ENCODE peak calls at places on chromosomes 7 and 10, in four cellular contexts. B is psoas muscle, C is GM13977, L is uterus. Z is an unnamed sample.

GRCh38 chr10:24553051-24553612 is 170.6 kb downstream of the ARHGAP21 start:
- DNase-seq in L (no peak), B (no peak), C (no peak), Z (no peak)

GRCh38 chr7:16561943-16562342 is 35.3 kb downstream of the LRRC72 start:
- DNase-seq in B (no peak), L (no peak), C (no peak), Z (no peak)

GRCh38 chr10:133100186-133100585 is 12.5 kb downstream of the ADGRA1 start:
- DNase-seq in B (no peak), C (no peak), L (no peak), Z (no peak)

GRCh38 chr7:42237891-42238531 is 1.0 kb upstream of the GLI3 start:
- DNase-seq in L (peak), C (no peak), B (peak), Z (peak)

GRCh38 chr7:52233248-52233647 is 802.2 kb upstream of the POM121L12 start:
- DNase-seq in L (no peak), B (no peak), C (no peak), Z (no peak)

GRCh38 chr10:112471878-112472487 is 25.0 kb downstream of the VTI1A start:
- DNase-seq in C (peak), B (no peak), L (no peak), Z (peak)

GRCh38 chr10:124650263-124650662 is 93.9 kb downstream of the FAM53B start:
- DNase-seq in L (no peak), C (no peak), B (no peak), Z (no peak)

GRCh38 chr10:4519691-4520402 is 306.2 kb upstream of the AKR1E2 start:
- DNase-seq in C (no peak), B (no peak), L (no peak), Z (no peak)

GRCh38 chr7:132655071-132655761 is 78.9 kb upstream of the PLXNA4 start:
- DNase-seq in C (no peak), L (peak), B (peak), Z (no peak)

GRCh38 chr10:125397608-125398007 is 237.2 kb upstream of the CTBP2 start:
- DNase-seq in L (no peak), C (no peak), B (no peak), Z (no peak)

GRCh38 chr7:36957620-36958019 is 233.3 kb upstream of the AOAH start:
- DNase-seq in B (no peak), C (no peak), L (no peak), Z (no peak)

GRCh38 chr10:87092861-87093460 is 1.7 kb downstream of the GLUD1 start:
- DNase-seq in B (no peak), C (peak), L (no peak), Z (no peak)

GRCh38 chr10:88800152-88801125 is 2.1 kb upstream of the LIPM start:
- DNase-seq in B (no peak), L (no peak), C (no peak), Z (no peak)

GRCh38 chr7:25854608-25855497 is 297.1 kb upstream of the NFE2L3 start:
- DNase-seq in L (peak), C (peak), B (peak), Z (no peak)

GRCh38 chr10:121069061-121069850 is 218.1 kb downstream of the WDR11 start:
- DNase-seq in C (peak), L (no peak), B (no peak), Z (peak)

DNA sequence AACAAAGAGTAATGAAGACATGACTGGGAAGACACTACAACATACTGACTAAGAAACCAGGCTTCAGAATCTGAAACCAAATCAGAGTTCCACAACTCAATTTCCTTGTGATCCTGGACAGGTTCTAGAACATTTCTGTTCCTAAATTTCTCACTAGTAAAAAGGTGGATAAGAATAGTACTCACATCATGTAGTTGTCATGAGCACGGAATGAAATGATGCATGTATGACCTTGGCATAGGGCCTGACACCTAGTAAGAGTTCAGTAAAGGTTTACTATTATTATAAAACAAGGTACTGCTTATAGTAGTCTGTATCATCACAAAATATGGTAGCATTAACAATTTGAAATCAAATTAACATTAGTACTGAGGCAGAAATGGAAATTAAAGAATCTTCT is 19.9 kb downstream of the DOCK4 start:
- DNase-seq in L (no peak), B (no peak), C (no peak), Z (no peak)
- TF ChIP-seq CTCF in L (no peak), B (no peak), C (no peak), Z (no peak)

GRCh38 chr10:42868530-42868929 is 85.9 kb downstream of the BMS1 start:
- DNase-seq in B (no peak), C (no peak), L (no peak), Z (no peak)

GRCh38 chr10:42867571-42867970 is 85.0 kb downstream of the BMS1 start:
- DNase-seq in B (no peak), C (no peak), L (no peak), Z (no peak)

GRCh38 chr10:42866115-42866995 is 83.8 kb downstream of the BMS1 start:
- DNase-seq in C (peak), L (peak), B (peak), Z (peak)

GRCh38 chr10:42865716-42866114 is 83.1 kb downstream of the BMS1 start:
- DNase-seq in C (no peak), L (no peak), B (no peak), Z (no peak)

DNA sequence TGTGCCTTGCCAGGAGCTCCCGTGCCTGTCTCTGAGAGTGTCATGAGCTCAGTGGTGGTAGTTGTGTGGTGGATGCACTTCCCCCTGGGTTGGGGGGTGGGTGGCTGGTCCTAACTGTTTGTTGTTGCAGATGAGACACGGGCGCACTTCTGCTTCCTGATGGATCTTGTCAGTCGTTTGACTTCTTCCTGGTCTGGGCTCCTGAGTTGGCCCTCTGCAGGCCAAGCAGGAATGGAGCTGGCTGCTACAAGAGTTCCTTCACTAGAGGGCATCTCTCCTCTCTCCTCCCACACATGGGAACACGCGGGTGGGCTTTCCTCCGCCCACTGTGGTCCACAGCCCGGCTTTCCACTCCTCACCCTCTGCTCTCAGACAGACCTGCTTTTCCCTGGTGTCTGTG is 82.0 kb downstream of the BMS1 start:
- DNase-seq in B (no peak), L (no peak), C (no peak), Z (no peak)
- TF ChIP-seq CTCF in B (no peak), L (no peak), C (peak), Z (no peak)

GRCh38 chr7:135362871-135363270 is 129.2 kb downstream of the STRA8 start:
- DNase-seq in C (no peak), B (no peak), L (no peak), Z (no peak)
- TF ChIP-seq CTCF in C (peak), B (no peak), L (no peak), Z (no peak)

GRCh38 chr10:56646712-56647111 is 285.7 kb upstream of the ZWINT start:
- DNase-seq in L (no peak), B (no peak), C (no peak), Z (no peak)

GRCh38 chr10:56646301-56646700 is 285.2 kb upstream of the ZWINT start:
- DNase-seq in L (no peak), C (no peak), B (no peak), Z (no peak)
- TF ChIP-seq CTCF in L (no peak), C (no peak), B (no peak), Z (no peak)

DNA sequence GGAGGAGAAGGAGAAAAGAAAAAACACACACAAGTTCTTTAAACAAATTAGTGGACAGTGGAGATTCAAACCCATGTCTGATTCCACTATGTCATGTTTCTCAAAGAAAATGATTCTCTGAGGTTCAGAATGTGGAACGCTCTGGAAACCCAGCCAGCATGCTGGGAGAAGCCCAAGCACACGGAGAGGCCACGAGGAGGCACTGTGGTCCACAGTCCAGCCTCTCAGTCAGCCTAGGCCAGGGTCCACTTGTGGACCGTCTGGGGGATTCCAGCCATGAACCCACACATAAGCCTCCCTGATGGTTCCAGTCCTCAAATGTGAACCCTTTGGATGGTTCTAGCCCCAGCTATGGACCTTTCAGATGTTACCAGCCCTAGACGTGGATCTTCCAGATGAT is 73.4 kb downstream of the CAV1 start:
- DNase-seq in B (no peak), C (no peak), L (no peak), Z (no peak)
- TF ChIP-seq CTCF in B (peak), C (peak), L (no peak), Z (peak)

DNA sequence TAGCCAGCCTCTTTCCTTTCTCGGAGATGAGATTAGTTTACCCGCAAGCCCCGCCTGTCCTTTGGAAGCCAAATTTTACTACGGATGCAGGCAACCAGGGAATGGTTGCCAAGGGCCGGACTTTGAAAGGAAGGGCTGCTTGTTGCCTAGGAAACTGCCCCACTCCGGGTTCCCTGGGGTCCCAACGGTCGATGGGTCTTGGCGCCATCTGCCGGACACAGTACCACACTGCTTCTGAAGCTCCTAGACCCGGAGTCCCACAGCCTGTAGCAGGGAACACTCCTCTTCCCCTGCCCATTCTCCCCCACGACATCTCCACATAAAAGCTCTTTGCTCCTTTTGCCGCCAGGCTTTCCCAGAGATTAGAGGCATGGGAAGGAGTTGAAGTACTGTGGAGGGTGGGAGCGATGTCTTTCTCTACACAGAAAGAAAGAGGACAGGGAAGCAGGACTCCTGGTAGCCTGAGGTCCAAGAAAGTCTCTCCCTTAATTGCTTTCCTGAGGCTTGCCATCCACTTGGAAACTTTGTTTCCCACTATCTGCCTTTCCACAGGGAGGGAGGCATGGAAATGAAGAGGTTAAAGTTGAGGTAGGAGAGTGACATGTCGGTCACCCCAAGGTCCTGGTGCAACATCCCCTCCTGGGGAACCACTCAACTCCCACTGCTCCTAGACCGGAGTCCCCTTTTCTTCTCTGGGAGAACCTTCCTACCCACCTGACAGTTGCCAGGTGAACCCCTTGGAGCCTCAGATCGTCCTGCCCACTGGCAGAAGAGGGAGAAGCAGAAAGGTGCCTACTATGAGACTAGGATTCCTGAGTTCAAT is 21.9 kb downstream of the IMPDH1 start:
- DNase-seq in L (peak), C (peak), B (peak), Z (peak)
- TF ChIP-seq CTCF in L (peak), C (peak), B (peak), Z (peak)